ENCODE peak calls at places on chromosomes 5 and 9, in ten cellular contexts. H is psoas muscle; W is OCI-LY7; M is Calu3; N is GM13976; Z is thyroid gland; S is fibroblast of lung; P is fibroblast of mammary gland; D is IMR-90; R is CD8-positive, alpha-beta T cell. E is an unnamed sample.

GRCh38 chr5:147327905-147328304 is 93.1 kb downstream of the STK32A start:
- DNase-seq in H (no peak), W (no peak), M (no peak), N (no peak), Z (no peak), S (no peak), P (no peak), D (no peak), R (no peak), E (no peak)

GRCh38 chr5:148998174-148998797 is 64.6 kb downstream of the SH3TC2 start:
- DNase-seq in H (no peak), W (peak), M (peak), N (peak), Z (peak), S (peak), P (peak), D (peak), R (no peak), E (peak)

GRCh38 chr5:118553662-118554061 is 434.7 kb downstream of the DTWD2 start:
- DNase-seq in H (peak), W (no peak), M (no peak), N (no peak), Z (no peak), S (peak), P (peak), D (peak), R (no peak), E (no peak)

GRCh38 chr5:138336952-138337684 is 948 bp upstream of the FAM53C start:
- DNase-seq in H (peak), W (no peak), M (peak), N (no peak), Z (no peak), S (peak), P (peak), D (peak), R (no peak), E (no peak)

GRCh38 chr5:83937837-83938236 is 217.2 kb upstream of the HAPLN1 start:
- DNase-seq in H (no peak), W (no peak), M (no peak), N (no peak), Z (no peak), S (no peak), P (no peak), D (no peak), R (no peak), E (no peak)

GRCh38 chr9:121499427-121500164 is at the start of gene GGTA1:
- DNase-seq in H (peak), W (no peak), M (peak), N (peak), Z (peak), S (peak), P (peak), D (peak), R (no peak), E (peak)

GRCh38 chr5:176185133-176185733 is 53.0 kb upstream of the SIMC1 start:
- DNase-seq in H (no peak), W (no peak), M (no peak), N (no peak), Z (no peak), S (no peak), P (peak), D (peak), R (no peak), E (no peak)

GRCh38 chr5:50667653-50668403 is 1.4 kb downstream of the PARP8 start:
- DNase-seq in H (peak), W (peak), M (peak), N (peak), Z (peak), S (peak), P (peak), D (peak), R (peak), E (no peak)

GRCh38 chr5:145471831-145472616 is 363.1 kb downstream of the PRELID2 start:
- DNase-seq in H (no peak), W (no peak), M (peak), N (no peak), Z (no peak), S (no peak), P (no peak), D (peak), R (no peak), E (no peak)

DNA sequence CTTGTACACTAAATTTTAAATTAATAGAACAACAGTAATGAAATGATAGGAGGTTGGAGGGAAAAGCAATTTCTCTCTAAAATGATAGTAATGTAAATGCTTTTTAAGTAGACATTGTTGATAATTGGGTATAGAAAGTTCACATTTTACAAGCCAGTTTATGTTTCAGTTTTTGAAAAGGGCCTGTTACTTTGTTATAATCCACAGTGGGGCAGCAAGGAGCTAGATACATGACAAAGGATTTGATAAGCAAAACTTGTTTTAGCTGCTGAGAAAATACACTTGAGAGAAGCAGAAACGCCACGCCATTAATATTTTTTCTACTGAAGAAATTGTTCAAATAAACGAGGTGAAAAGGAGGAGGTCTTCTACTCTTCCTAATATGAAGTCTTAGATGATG is 30.2 kb downstream of the SREK1 start:
- DNase-seq in H (no peak), W (peak), M (no peak), N (no peak), Z (no peak), S (peak), P (peak), D (peak), R (no peak), E (no peak)
- TF ChIP-seq CTCF in H (no peak), W (peak), M (peak), N (no peak), Z (peak), S (peak), P (peak), D (peak), R (no peak), E (peak)

GRCh38 chr9:116910201-116910600 is 223.1 kb downstream of the TRIM32 start:
- DNase-seq in H (no peak), W (no peak), M (no peak), N (no peak), Z (no peak), S (no peak), P (no peak), D (no peak), R (no peak), E (no peak)
- TF ChIP-seq CTCF in H (no peak), W (peak), M (no peak), N (no peak), Z (no peak), S (no peak), P (no peak), D (peak), R (no peak), E (no peak)

GRCh38 chr9:7174884-7175283 is 417.1 kb downstream of the KDM4C start:
- DNase-seq in H (no peak), W (no peak), M (no peak), N (no peak), Z (no peak), S (no peak), P (no peak), D (no peak), R (no peak), E (no peak)
- TF ChIP-seq CTCF in H (no peak), W (peak), M (no peak), N (no peak), Z (no peak), S (no peak), P (no peak), D (no peak), R (no peak), E (no peak)

GRCh38 chr9:136109351-136110081 is 9.2 kb downstream of the TMEM250 start:
- DNase-seq in H (peak), W (peak), M (peak), N (peak), Z (peak), S (peak), P (peak), D (peak), R (peak), E (peak)

GRCh38 chr9:136111910-136112309 is 6.8 kb downstream of the TMEM250 start:
- DNase-seq in H (no peak), W (no peak), M (no peak), N (no peak), Z (no peak), S (no peak), P (no peak), D (no peak), R (no peak), E (no peak)

GRCh38 chr9:136111190-136111589 is 7.5 kb downstream of the TMEM250 start:
- DNase-seq in H (no peak), W (no peak), M (no peak), N (no peak), Z (no peak), S (no peak), P (no peak), D (no peak), R (no peak), E (no peak)

GRCh38 chr9:136108648-136109266 is 9.9 kb downstream of the TMEM250 start:
- DNase-seq in H (no peak), W (no peak), M (no peak), N (no peak), Z (no peak), S (no peak), P (no peak), D (no peak), R (no peak), E (no peak)

DNA sequence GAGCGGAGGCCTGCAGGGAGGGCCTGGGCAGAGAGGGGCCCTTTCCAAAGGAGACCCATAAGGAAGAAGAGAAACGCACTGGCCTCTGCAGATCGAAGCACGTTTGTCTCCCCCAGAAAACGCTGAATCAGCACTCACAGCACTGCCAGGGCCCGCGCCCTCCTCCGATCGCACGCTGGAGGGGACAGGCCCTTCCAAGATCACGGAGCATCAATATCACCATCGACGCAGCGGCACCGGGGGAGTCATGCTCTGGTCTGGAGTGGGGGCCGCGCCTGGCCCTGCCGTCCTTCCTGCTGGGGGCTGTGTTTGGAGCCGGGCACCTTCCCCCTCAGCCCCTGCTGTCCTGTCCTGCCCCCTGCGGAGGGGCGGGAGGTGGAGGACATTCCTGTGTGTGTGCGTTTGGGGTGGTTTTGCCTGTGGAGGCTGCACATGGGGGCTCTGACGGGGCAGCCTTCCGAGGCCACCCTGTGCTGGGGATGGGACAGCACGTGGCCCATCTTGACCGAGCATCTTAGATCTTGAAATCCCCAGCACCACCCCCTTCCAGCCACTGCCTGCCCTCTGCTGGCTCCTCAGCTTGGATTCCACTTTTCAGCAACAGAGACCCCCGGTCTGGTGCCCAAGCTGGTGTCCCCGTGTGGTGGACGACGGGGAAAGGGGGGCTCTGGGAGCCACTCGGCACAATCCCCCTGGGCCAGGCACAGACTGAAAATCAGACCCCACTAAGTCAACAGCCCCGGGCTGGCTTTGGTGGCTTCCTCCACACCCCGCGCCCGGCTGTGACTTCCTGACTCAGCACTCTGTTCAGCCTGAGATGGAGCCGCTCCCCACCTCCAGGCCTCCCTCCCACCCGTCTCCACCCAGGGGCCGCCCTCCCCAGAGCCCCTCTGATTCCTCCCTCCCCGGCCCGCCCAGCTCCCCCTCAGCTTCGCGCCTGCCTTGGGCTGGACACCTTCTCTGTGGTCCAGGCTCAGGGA is 8.3 kb downstream of the TMEM250 start:
- DNase-seq in H (no peak), W (no peak), M (no peak), N (no peak), Z (no peak), S (peak), P (peak), D (peak), R (no peak), E (no peak)
- TF ChIP-seq CTCF in H (no peak), W (no peak), M (no peak), N (no peak), Z (no peak), S (peak), P (peak), D (peak), R (no peak), E (peak)

GRCh38 chr5:57302164-57302563 is 128.3 kb downstream of the GPBP1 start:
- DNase-seq in H (no peak), W (no peak), M (peak), N (no peak), Z (no peak), S (peak), P (peak), D (peak), R (no peak), E (no peak)
- TF ChIP-seq CTCF in H (no peak), W (no peak), M (no peak), N (no peak), Z (no peak), S (no peak), P (peak), D (no peak), R (no peak), E (no peak)

DNA sequence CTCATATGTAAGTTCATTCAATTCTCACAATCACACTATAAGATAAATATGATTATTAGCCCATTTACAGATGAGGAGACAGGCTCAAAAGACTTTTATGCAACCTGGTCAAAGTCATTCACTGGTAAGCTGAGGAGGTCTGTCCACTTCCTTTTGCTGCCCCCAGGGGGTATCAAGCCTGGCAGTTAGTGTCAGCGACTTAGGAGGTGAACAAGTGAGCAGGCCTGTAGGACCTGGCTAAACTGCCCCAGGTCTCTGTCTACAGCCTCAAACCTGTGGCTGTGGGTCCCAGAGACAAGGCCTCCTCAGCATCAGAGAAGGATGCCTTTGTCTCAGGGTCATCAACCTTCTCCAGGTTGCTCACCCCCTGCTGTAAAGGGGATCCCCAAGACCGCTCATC is 10.4 kb downstream of the TGFBI start:
- DNase-seq in H (no peak), W (no peak), M (no peak), N (no peak), Z (no peak), S (no peak), P (no peak), D (no peak), R (no peak), E (no peak)
- TF ChIP-seq CTCF in H (no peak), W (no peak), M (no peak), N (no peak), Z (no peak), S (no peak), P (peak), D (no peak), R (no peak), E (no peak)

GRCh38 chr9:108950168-108950567 is 16.0 kb downstream of the ABITRAM start:
- DNase-seq in H (no peak), W (no peak), M (no peak), N (no peak), Z (no peak), S (no peak), P (no peak), D (no peak), R (no peak), E (no peak)

GRCh38 chr9:108951578-108951977 is 17.4 kb downstream of the ABITRAM start:
- DNase-seq in H (no peak), W (no peak), M (no peak), N (no peak), Z (no peak), S (no peak), P (peak), D (peak), R (no peak), E (no peak)

GRCh38 chr9:108956627-108957026 is 22.4 kb downstream of the ABITRAM start:
- DNase-seq in H (no peak), W (no peak), M (no peak), N (no peak), Z (no peak), S (no peak), P (no peak), D (no peak), R (no peak), E (no peak)

GRCh38 chr9:108956098-108956533 is 21.9 kb downstream of the ABITRAM start:
- DNase-seq in H (no peak), W (no peak), M (no peak), N (no peak), Z (no peak), S (no peak), P (no peak), D (no peak), R (no peak), E (no peak)

DNA sequence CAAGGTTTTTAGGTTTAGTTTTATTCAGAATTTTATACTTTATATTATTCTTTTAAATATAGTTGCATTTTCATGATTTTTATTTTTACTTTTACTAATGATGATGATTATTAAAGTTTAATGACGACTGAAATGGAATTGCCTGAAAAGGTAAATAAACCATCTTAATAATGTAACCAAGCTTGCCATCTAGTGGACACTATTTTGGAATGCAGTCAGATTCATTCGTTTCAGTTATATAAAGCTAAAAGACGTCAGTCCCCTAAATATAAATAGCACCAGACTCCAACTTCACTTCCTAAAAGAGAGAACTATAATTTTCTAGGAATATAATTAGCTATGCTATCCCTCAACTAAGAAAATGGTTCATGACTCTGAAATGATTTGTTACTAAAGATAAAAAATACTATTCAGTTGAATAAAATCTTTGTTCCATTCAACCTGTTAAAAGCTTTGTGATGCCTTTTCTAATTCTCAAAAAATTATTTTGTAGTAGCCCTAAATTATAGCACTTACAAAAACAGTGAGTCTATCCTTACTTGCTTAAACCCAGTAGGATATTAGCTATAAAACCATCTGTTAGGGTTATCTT is 19.9 kb downstream of the ABITRAM start:
- DNase-seq in H (no peak), W (peak), M (no peak), N (peak), Z (no peak), S (peak), P (peak), D (peak), R (no peak), E (no peak)
- TF ChIP-seq CTCF in H (peak), W (peak), M (peak), N (peak), Z (peak), S (peak), P (peak), D (peak), R (peak), E (peak)

GRCh38 chr5:142358121-142358520 is 33.3 kb upstream of the SPRY4 start:
- DNase-seq in H (no peak), W (no peak), M (no peak), N (peak), Z (no peak), S (no peak), P (no peak), D (no peak), R (no peak), E (no peak)
- TF ChIP-seq CTCF in H (no peak), W (no peak), M (no peak), N (no peak), Z (no peak), S (no peak), P (no peak), D (no peak), R (no peak), E (no peak)

GRCh38 chr9:107141967-107142366 is 141.1 kb upstream of the RAD23B start:
- DNase-seq in H (no peak), W (peak), M (no peak), N (no peak), Z (no peak), S (peak), P (peak), D (peak), R (no peak), E (no peak)
- TF ChIP-seq CTCF in H (no peak), W (peak), M (no peak), N (no peak), Z (peak), S (peak), P (peak), D (no peak), R (no peak), E (peak)

E was measured in neural crest cell.